ENCODE peak calls at places on chromosomes 12 and 14, in four cellular contexts. L is HepG2, G is K562, V is GM12878. Z is an unnamed sample.
A peak's percentile ranks its signal among the peaks of the same experiment; 100 is the strongest.

GRCh38 chr12:56998981-56999380 is 7.4 kb downstream of the ZBTB39 start:
- DNase-seq in G (no peak), L (no peak), V (peak; percentile 69), Z (no peak)

GRCh38 chr12:112967306-112967705 is 11.0 kb upstream of the OAS2 start:
- DNase-seq in V (no peak), G (no peak), L (no peak), Z (no peak)

GRCh38 chr14:100955201-100955600 is 51.7 kb upstream of the RTL1 start:
- DNase-seq in L (no peak), V (no peak), G (no peak), Z (no peak)

GRCh38 chr12:120381752-120382419 is 12.9 kb upstream of the MSI1 start:
- DNase-seq in G (peak; percentile 81), V (no peak), L (peak; percentile 74), Z (no peak)

GRCh38 chr14:73365727-73366126 is 92.6 kb downstream of the NUMB start:
- DNase-seq in L (peak; percentile 76), G (no peak), V (no peak), Z (no peak)

GRCh38 chr12:4858385-4858784 is 51.3 kb upstream of the KCNA1 start:
- DNase-seq in V (no peak), G (no peak), L (peak; percentile 32), Z (peak; percentile 55)

GRCh38 chr14:99394602-99395001 is 86.1 kb downstream of the SETD3 start:
- DNase-seq in L (no peak), G (no peak), V (no peak), Z (no peak)

GRCh38 chr12:46830731-46831334 is 5.0 kb upstream of the SLC38A4 start:
- DNase-seq in L (no peak), G (no peak), V (no peak), Z (peak; percentile 46)

GRCh38 chr12:62021808-62022207 is 238.4 kb upstream of the USP15 start:
- DNase-seq in L (peak; percentile 12), G (peak; percentile 2), V (no peak), Z (no peak)

GRCh38 chr12:123064356-123064755 is 83.9 kb downstream of the ARL6IP4 start:
- DNase-seq in L (no peak), V (no peak), G (no peak), Z (no peak)

GRCh38 chr14:90642239-90642717 is 174.0 kb downstream of the TTC7B start:
- DNase-seq in L (peak; percentile 76), G (no peak), V (no peak), Z (peak; percentile 31)

GRCh38 chr14:52314521-52315354 is 626 bp downstream of the PTGER2 start:
- DNase-seq in G (no peak), V (no peak), L (no peak), Z (peak; percentile 48)
- TF ChIP-seq CREM in G (no peak), V (no peak), L (no peak), Z (no peak)

GRCh38 chr12:131094831-131095805 is 141.4 kb downstream of the ADGRD1 start:
- DNase-seq in L (no peak), V (no peak), G (no peak), Z (peak; percentile 7)
- TF ChIP-seq CREM in L (no peak), V (no peak), G (no peak), Z (no peak)

DNA sequence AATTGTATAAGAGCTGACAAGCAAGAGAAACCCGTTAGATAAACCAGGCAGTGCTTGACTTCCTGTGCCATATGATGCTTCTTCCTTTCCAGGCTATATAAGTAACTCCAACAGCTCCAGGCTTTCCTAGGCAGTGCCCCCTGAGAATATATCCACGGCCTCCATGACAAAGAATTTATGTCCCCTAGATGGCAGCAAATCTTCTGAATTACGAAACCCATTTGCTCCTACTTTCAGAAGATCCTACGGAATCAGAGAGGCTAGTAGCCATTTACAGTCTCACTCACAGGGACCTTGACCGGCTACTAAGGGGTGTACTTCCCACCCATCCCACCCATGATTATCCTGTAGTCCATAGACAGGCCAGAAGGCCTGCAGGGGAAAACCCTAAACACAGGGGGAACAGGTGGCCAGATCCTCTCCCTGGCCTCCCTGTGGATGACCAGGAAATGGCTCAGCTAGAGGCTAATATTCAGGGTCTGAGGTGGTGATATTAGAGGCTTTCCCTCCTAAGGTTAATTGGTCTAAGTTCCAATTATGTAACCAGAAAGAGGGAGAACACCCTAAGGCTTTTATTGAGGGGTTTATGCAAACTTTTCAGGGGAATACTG is 77.2 kb upstream of the DCD start:
- DNase-seq in V (no peak), G (peak; percentile 12), L (peak; percentile 30), Z (no peak)
- TF ChIP-seq CREM in V (no peak), G (no peak), L (no peak), Z (no peak)

GRCh38 chr12:118747771-118748170 is 233.6 kb upstream of the SRRM4 start:
- DNase-seq in G (no peak), L (no peak), V (no peak), Z (no peak)
- TF ChIP-seq CREM in G (no peak), L (no peak), V (no peak), Z (no peak)

GRCh38 chr12:48002179-48002601 is 2.1 kb downstream of the COL2A1 start:
- DNase-seq in V (no peak), L (no peak), G (no peak), Z (peak; percentile 48)
- TF ChIP-seq CREM in V (no peak), L (no peak), G (no peak), Z (no peak)

DNA sequence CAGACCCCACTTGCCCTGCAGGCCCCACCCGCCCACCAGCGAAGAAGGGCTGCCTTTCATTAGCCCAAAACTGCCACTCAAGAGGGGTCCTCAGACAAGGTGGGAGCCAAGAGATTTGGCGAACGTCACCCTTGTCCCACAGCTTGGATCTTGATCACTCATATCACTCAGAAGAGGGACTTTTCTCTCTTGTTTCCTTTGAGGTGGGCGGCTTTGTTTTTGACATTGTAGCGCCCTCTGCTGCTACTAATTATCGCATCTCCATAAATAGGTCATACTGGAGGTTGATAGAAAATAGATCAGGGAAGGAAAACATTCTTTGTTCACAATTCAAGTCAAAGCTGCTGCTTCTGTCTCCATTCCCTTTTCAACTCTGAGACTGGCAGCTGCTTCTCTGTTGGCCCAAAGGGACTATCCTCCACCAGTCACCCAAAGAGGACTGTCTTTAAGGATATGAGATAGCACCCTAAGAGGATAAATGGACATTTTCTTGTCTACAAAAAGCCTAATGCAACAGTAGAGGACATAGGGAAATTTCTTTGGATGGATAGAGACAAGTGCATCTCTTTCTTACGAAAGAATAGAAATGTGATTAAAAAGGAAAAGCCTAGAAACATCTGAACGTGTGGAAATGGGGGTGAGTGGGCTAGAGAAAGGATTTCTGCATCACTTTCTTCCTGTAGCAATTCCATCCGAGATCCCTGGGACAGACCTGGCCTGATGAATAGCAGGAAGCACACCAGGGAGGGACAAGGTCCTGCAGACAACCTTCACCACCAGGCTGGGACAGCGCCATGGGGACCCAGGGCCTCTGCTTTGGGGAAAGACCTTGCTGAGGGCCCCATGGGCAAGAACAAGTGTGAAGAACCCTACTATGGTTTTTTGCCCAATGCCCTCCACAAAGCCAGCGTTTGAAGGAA is 115.8 kb downstream of the DAD1 start:
- DNase-seq in L (peak; percentile 56), G (peak; percentile 55), V (no peak), Z (peak; percentile 48)
- TF ChIP-seq CREM in L (no peak), G (no peak), V (peak; percentile 18), Z (no peak)

DNA sequence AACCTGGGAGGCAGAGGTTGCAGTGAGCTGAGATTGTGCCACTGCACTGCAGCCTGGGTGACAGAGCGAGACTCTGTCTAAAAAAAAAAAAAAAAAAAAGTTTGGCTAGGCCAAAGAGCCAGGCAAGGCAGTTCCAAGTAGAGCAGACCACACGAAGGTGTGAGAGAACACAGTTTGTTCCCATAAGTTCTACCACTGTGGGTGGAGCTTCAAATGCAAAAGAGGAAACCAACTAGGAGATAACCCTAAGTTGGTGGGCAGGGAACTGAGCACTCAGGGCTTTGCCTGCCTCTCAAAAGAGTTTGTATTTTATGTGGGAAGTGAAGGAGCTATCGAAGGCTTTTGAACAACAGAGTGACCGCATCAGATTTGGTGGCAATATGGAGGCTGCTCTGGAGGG is 15.1 kb downstream of the SOCS2 start:
- DNase-seq in L (no peak), V (no peak), G (peak; percentile 53), Z (no peak)
- TF ChIP-seq CREM in L (no peak), V (no peak), G (no peak), Z (no peak)